ENCODE peak calls at places on chromosome 10, in nine cellular contexts. One of them, this sample, is unnamed.

GRCh38 chr10:120328647-120329046 is 128.4 kb upstream of the PLPP4 start:
- DNase-seq in CD8-positive, alpha-beta T cell: no peak
- DNase-seq in bronchial epithelial cell: no peak
- DNase-seq in ovary: no peak
- DNase-seq in GM23338: no peak
- DNase-seq in body of pancreas: no peak
- DNase-seq in HFFc6: peak
- DNase-seq in fibroblast of pulmonary artery: no peak
- DNase-seq in GM12865: no peak
- DNase-seq in this sample: no peak

GRCh38 chr10:635088-635861 is 54.2 kb downstream of the DIP2C start:
- DNase-seq in GM23338: no peak
- DNase-seq in fibroblast of pulmonary artery: no peak
- DNase-seq in HFFc6: no peak
- DNase-seq in GM12865: no peak
- DNase-seq in body of pancreas: peak
- DNase-seq in ovary: no peak
- DNase-seq in bronchial epithelial cell: no peak
- DNase-seq in CD8-positive, alpha-beta T cell: no peak
- DNase-seq in this sample: no peak

GRCh38 chr10:16646474-16647059 is 124.9 kb upstream of the C1QL3 start:
- DNase-seq in ovary: no peak
- DNase-seq in body of pancreas: no peak
- DNase-seq in GM12865: peak
- DNase-seq in CD8-positive, alpha-beta T cell: no peak
- DNase-seq in HFFc6: no peak
- DNase-seq in GM23338: no peak
- DNase-seq in fibroblast of pulmonary artery: no peak
- DNase-seq in bronchial epithelial cell: peak
- DNase-seq in this sample: no peak

GRCh38 chr10:6465437-6465836 is 114.6 kb downstream of the PRKCQ start:
- DNase-seq in GM12865: no peak
- DNase-seq in HFFc6: no peak
- DNase-seq in bronchial epithelial cell: no peak
- DNase-seq in body of pancreas: no peak
- DNase-seq in GM23338: no peak
- DNase-seq in ovary: no peak
- DNase-seq in fibroblast of pulmonary artery: no peak
- DNase-seq in CD8-positive, alpha-beta T cell: no peak
- DNase-seq in this sample: no peak

GRCh38 chr10:86070278-86070677 is 296.3 kb downstream of the GRID1 start:
- DNase-seq in GM23338: no peak
- DNase-seq in ovary: no peak
- DNase-seq in HFFc6: no peak
- DNase-seq in body of pancreas: no peak
- DNase-seq in bronchial epithelial cell: no peak
- DNase-seq in fibroblast of pulmonary artery: no peak
- DNase-seq in CD8-positive, alpha-beta T cell: no peak
- DNase-seq in GM12865: no peak
- DNase-seq in this sample: no peak

GRCh38 chr10:27104919-27105318 is 4.6 kb upstream of the ANKRD26 start:
- DNase-seq in fibroblast of pulmonary artery: no peak
- DNase-seq in ovary: no peak
- DNase-seq in bronchial epithelial cell: no peak
- DNase-seq in body of pancreas: no peak
- DNase-seq in HFFc6: no peak
- DNase-seq in GM23338: no peak
- DNase-seq in GM12865: no peak
- DNase-seq in CD8-positive, alpha-beta T cell: peak
- DNase-seq in this sample: no peak

GRCh38 chr10:99730026-99730425 is 1.9 kb downstream of the COX15 start:
- DNase-seq in fibroblast of pulmonary artery: peak
- DNase-seq in GM12865: no peak
- DNase-seq in GM23338: no peak
- DNase-seq in HFFc6: peak
- DNase-seq in CD8-positive, alpha-beta T cell: no peak
- DNase-seq in ovary: no peak
- DNase-seq in bronchial epithelial cell: peak
- DNase-seq in body of pancreas: no peak
- DNase-seq in this sample: no peak

GRCh38 chr10:36026656-36027390 is 384.7 kb upstream of the FZD8 start:
- DNase-seq in fibroblast of pulmonary artery: no peak
- DNase-seq in ovary: no peak
- DNase-seq in HFFc6: no peak
- DNase-seq in bronchial epithelial cell: no peak
- DNase-seq in CD8-positive, alpha-beta T cell: no peak
- DNase-seq in GM12865: no peak
- DNase-seq in GM23338: no peak
- DNase-seq in body of pancreas: no peak
- DNase-seq in this sample: no peak

GRCh38 chr10:71982269-71983178 is 18.3 kb downstream of the CHST3 start:
- DNase-seq in fibroblast of pulmonary artery: no peak
- DNase-seq in GM12865: no peak
- DNase-seq in body of pancreas: no peak
- DNase-seq in CD8-positive, alpha-beta T cell: no peak
- DNase-seq in GM23338: no peak
- DNase-seq in bronchial epithelial cell: no peak
- DNase-seq in HFFc6: no peak
- DNase-seq in ovary: peak
- DNase-seq in this sample: no peak

GRCh38 chr10:110005716-110006115 is 2.1 kb upstream of the ADD3 start:
- DNase-seq in fibroblast of pulmonary artery: peak
- DNase-seq in GM23338: peak
- DNase-seq in bronchial epithelial cell: peak
- DNase-seq in CD8-positive, alpha-beta T cell: no peak
- DNase-seq in body of pancreas: peak
- DNase-seq in GM12865: no peak
- DNase-seq in ovary: no peak
- DNase-seq in HFFc6: peak
- DNase-seq in this sample: no peak

GRCh38 chr10:30095811-30096422 is 36.5 kb upstream of the JCAD start:
- DNase-seq in CD8-positive, alpha-beta T cell: no peak
- DNase-seq in GM23338: no peak
- DNase-seq in HFFc6: no peak
- DNase-seq in body of pancreas: no peak
- DNase-seq in fibroblast of pulmonary artery: no peak
- DNase-seq in ovary: no peak
- DNase-seq in GM12865: no peak
- DNase-seq in bronchial epithelial cell: no peak
- DNase-seq in this sample: no peak

GRCh38 chr10:44968101-44968886 is 8.7 kb downstream of the RASSF4 start:
- DNase-seq in CD8-positive, alpha-beta T cell: no peak
- DNase-seq in fibroblast of pulmonary artery: peak
- DNase-seq in HFFc6: no peak
- DNase-seq in ovary: no peak
- DNase-seq in bronchial epithelial cell: no peak
- DNase-seq in GM12865: peak
- DNase-seq in body of pancreas: no peak
- DNase-seq in GM23338: no peak
- DNase-seq in this sample: no peak

GRCh38 chr10:122034149-122034756 is 45.3 kb downstream of the TACC2 start:
- DNase-seq in GM12865: no peak
- DNase-seq in CD8-positive, alpha-beta T cell: no peak
- DNase-seq in body of pancreas: no peak
- DNase-seq in fibroblast of pulmonary artery: peak
- DNase-seq in HFFc6: peak
- DNase-seq in bronchial epithelial cell: peak
- DNase-seq in GM23338: no peak
- DNase-seq in ovary: no peak
- DNase-seq in this sample: no peak

DNA sequence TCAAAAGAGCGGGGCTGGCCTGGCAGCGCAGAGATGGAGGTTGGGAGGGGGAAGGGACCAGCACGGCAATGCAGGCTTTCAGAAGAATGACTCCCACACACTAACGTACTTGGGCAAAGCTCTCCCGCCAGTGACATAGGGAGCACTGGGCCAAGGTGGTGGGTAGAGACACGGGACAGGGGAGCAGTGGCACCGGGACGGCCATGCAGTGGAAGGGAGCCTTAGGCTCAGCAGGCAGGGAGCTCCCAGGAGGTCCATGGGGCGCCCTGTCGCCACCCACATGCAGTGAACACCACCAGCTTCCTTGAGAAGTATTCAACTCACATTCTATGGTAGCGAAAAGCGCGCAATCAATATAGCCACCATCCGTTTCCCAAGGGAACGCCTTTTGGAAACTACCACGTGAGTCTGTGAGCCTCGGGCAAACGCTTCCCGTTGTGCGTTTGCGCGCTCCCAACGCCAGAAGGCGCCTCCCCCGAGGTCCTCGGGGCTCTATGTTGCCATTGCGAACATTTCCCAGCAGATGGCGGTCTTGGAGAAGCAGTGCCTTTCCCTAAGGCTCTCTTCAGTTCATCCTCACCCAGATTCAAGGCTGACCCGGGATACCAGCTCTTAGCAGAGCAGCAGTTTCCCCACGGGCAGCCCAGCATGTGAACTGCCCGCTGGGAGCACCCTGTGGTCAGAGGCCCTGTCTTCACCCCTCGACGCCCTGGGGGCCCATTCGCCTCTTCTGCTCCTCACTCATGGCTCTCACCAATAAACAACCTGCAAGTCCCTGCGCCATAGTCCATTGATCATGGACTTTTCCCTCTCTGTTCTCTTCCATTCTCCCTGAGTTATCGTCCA is 16.4 kb upstream of the OPALIN start:
- DNase-seq in HFFc6: peak
- DNase-seq in GM12865: peak
- DNase-seq in bronchial epithelial cell: peak
- DNase-seq in fibroblast of pulmonary artery: peak
- DNase-seq in body of pancreas: peak
- DNase-seq in CD8-positive, alpha-beta T cell: peak
- DNase-seq in GM23338: peak
- DNase-seq in ovary: peak
- DNase-seq in this sample: peak
- TF ChIP-seq CTCF in HFFc6: peak
- TF ChIP-seq CTCF in GM12865: peak
- TF ChIP-seq CTCF in bronchial epithelial cell: peak
- TF ChIP-seq CTCF in fibroblast of pulmonary artery: peak
- TF ChIP-seq CTCF in body of pancreas: peak
- TF ChIP-seq CTCF in CD8-positive, alpha-beta T cell: peak
- TF ChIP-seq CTCF in GM23338: peak
- TF ChIP-seq CTCF in ovary: peak
- TF ChIP-seq CTCF in this sample: peak

GRCh38 chr10:84140036-84140379 is 699 bp downstream of the GHITM start:
- DNase-seq in GM12865: peak
- DNase-seq in fibroblast of pulmonary artery: peak
- DNase-seq in GM23338: no peak
- DNase-seq in bronchial epithelial cell: no peak
- DNase-seq in body of pancreas: peak
- DNase-seq in ovary: no peak
- DNase-seq in CD8-positive, alpha-beta T cell: no peak
- DNase-seq in HFFc6: peak
- DNase-seq in this sample: no peak

GRCh38 chr10:84135836-84136235 is 3.5 kb upstream of the GHITM start:
- DNase-seq in bronchial epithelial cell: no peak
- DNase-seq in fibroblast of pulmonary artery: no peak
- DNase-seq in CD8-positive, alpha-beta T cell: no peak
- DNase-seq in GM23338: no peak
- DNase-seq in GM12865: no peak
- DNase-seq in ovary: no peak
- DNase-seq in body of pancreas: no peak
- DNase-seq in HFFc6: no peak
- DNase-seq in this sample: no peak

GRCh38 chr10:84138478-84139125 is 707 bp upstream of the GHITM start:
- DNase-seq in ovary: peak
- DNase-seq in HFFc6: no peak
- DNase-seq in GM23338: peak
- DNase-seq in CD8-positive, alpha-beta T cell: peak
- DNase-seq in fibroblast of pulmonary artery: no peak
- DNase-seq in bronchial epithelial cell: peak
- DNase-seq in body of pancreas: no peak
- DNase-seq in GM12865: no peak
- DNase-seq in this sample: peak

DNA sequence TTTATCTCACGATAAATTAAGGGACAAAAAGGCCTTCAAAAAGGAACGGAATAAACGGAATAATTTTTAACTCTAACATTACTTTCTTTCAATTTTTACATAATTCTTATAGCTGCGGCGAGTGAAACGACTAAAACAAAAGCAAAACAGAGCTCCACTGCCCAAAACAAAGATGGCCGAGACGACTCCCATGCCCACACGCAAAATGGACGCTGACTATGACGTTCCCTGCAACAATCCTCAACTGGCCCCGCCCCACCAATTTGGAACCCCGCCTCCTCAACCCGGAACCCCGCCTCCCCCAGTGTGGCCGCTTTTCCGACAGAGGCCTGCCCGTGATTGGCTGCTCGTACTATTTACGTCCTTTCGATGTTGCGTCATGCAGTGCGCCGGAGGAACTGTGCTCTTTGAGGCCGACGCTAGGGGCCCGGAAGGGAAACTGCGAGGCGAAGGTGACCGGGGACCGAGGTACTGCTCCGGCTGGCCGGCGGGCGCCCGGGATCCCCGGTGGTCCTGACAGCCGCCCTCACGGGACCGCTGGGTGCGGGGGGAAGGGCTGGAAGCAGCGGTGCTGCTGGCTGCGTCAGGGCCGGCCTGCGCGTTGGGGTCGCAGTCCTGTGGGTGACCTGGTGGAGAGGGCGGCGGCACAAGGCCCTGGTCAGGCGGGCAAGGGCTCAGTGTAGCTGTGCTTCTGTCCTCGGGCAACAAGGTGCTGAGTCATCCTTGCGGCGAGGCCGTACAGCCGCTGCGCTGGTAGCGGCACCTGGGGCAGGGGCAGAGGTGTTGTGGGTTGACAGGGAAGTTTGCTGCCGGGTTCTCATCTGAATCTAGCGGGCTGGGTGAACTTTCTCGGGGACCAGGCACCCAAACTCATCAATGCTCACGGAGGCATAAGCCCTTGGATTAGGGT is at the start of gene GHITM:
- DNase-seq in GM23338: peak
- DNase-seq in bronchial epithelial cell: peak
- DNase-seq in body of pancreas: peak
- DNase-seq in ovary: peak
- DNase-seq in CD8-positive, alpha-beta T cell: peak
- DNase-seq in HFFc6: peak
- DNase-seq in GM12865: peak
- DNase-seq in fibroblast of pulmonary artery: peak
- DNase-seq in this sample: peak
- TF ChIP-seq CTCF in GM23338: no peak
- TF ChIP-seq CTCF in bronchial epithelial cell: peak
- TF ChIP-seq CTCF in body of pancreas: peak
- TF ChIP-seq CTCF in ovary: peak
- TF ChIP-seq CTCF in CD8-positive, alpha-beta T cell: peak
- TF ChIP-seq CTCF in HFFc6: peak
- TF ChIP-seq CTCF in GM12865: peak
- TF ChIP-seq CTCF in fibroblast of pulmonary artery: peak
- TF ChIP-seq CTCF in this sample: no peak

GRCh38 chr10:14758994-14759664 is 15.6 kb downstream of the FAM107B start:
- DNase-seq in body of pancreas: peak
- DNase-seq in HFFc6: no peak
- DNase-seq in bronchial epithelial cell: peak
- DNase-seq in GM23338: no peak
- DNase-seq in ovary: no peak
- DNase-seq in CD8-positive, alpha-beta T cell: no peak
- DNase-seq in GM12865: peak
- DNase-seq in fibroblast of pulmonary artery: no peak
- DNase-seq in this sample: no peak
- TF ChIP-seq CTCF in body of pancreas: peak
- TF ChIP-seq CTCF in HFFc6: peak
- TF ChIP-seq CTCF in bronchial epithelial cell: peak
- TF ChIP-seq CTCF in GM23338: peak
- TF ChIP-seq CTCF in ovary: no peak
- TF ChIP-seq CTCF in CD8-positive, alpha-beta T cell: no peak
- TF ChIP-seq CTCF in GM12865: no peak
- TF ChIP-seq CTCF in fibroblast of pulmonary artery: no peak
- TF ChIP-seq CTCF in this sample: no peak

GRCh38 chr10:7529638-7530037 is 118.8 kb upstream of the SFMBT2 start:
- DNase-seq in bronchial epithelial cell: peak
- DNase-seq in fibroblast of pulmonary artery: peak
- DNase-seq in body of pancreas: no peak
- DNase-seq in GM23338: peak
- DNase-seq in HFFc6: no peak
- DNase-seq in CD8-positive, alpha-beta T cell: no peak
- DNase-seq in ovary: no peak
- DNase-seq in GM12865: no peak
- DNase-seq in this sample: no peak
- TF ChIP-seq CTCF in bronchial epithelial cell: peak
- TF ChIP-seq CTCF in fibroblast of pulmonary artery: peak
- TF ChIP-seq CTCF in body of pancreas: no peak
- TF ChIP-seq CTCF in GM23338: peak
- TF ChIP-seq CTCF in HFFc6: no peak
- TF ChIP-seq CTCF in CD8-positive, alpha-beta T cell: no peak
- TF ChIP-seq CTCF in ovary: no peak
- TF ChIP-seq CTCF in GM12865: no peak
- TF ChIP-seq CTCF in this sample: peak